ENCODE peak calls at places on chromosomes 6 and 20, in six cellular contexts. N is PC-9, W is tibial nerve, V is cardiac muscle cell, B is fibroblast of pulmonary artery, R is HFF-Myc. O is an unnamed sample.

GRCh38 chr6:103273048-103273447 is 1586.7 kb downstream of the HACE1 start:
- DNase-seq in N (no peak), W (no peak), V (no peak), B (peak), R (no peak), O (no peak)

GRCh38 chr20:37357481-37358365 is 11.8 kb downstream of the SRC start:
- DNase-seq in N (no peak), W (no peak), V (no peak), B (no peak), R (no peak), O (no peak)

GRCh38 chr6:89372506-89372901 is 20.0 kb upstream of the UBE2J1 start:
- DNase-seq in N (no peak), W (no peak), V (no peak), B (no peak), R (no peak), O (no peak)

GRCh38 chr6:113690255-113690956 is 166.7 kb upstream of the MARCKS start:
- DNase-seq in N (peak), W (no peak), V (peak), B (peak), R (no peak), O (no peak)

GRCh38 chr6:72819609-72820008 is 197.7 kb downstream of the KCNQ5 start:
- DNase-seq in N (peak), W (no peak), V (no peak), B (no peak), R (no peak), O (no peak)

GRCh38 chr20:36917943-36918342 is 33.6 kb downstream of the SAMHD1 start:
- DNase-seq in N (no peak), W (no peak), V (no peak), B (no peak), R (no peak), O (no peak)

GRCh38 chr6:35624341-35625070 is 64.2 kb downstream of the FKBP5 start:
- DNase-seq in N (no peak), W (no peak), V (no peak), B (peak), R (no peak), O (no peak)

GRCh38 chr20:53981752-53982437 is 88.5 kb downstream of the BCAS1 start:
- DNase-seq in N (no peak), W (no peak), V (no peak), B (no peak), R (no peak), O (no peak)

GRCh38 chr6:36444470-36444869 is 1.7 kb downstream of the KCTD20 start:
- DNase-seq in N (no peak), W (no peak), V (peak), B (peak), R (no peak), O (no peak)

GRCh38 chr20:61278296-61278695 is 26.2 kb downstream of the CDH4 start:
- DNase-seq in N (no peak), W (no peak), V (no peak), B (no peak), R (no peak), O (no peak)

GRCh38 chr6:18293192-18293904 is 29.0 kb upstream of the DEK start:
- DNase-seq in N (peak), W (no peak), V (peak), B (no peak), R (peak), O (no peak)

GRCh38 chr20:12289476-12289875 is 371.8 kb downstream of the BTBD3 start:
- DNase-seq in N (no peak), W (no peak), V (no peak), B (no peak), R (no peak), O (no peak)

GRCh38 chr20:36885355-36885754 is 9.4 kb downstream of the TLDC2 start:
- DNase-seq in N (no peak), W (no peak), V (no peak), B (no peak), R (no peak), O (no peak)

GRCh38 chr20:23503649-23504048 is 12.7 kb downstream of the CST8 start:
- DNase-seq in N (no peak), W (no peak), V (no peak), B (no peak), R (no peak), O (no peak)

GRCh38 chr20:32210206-32210605 is 2.5 kb downstream of the POFUT1 start:
- DNase-seq in N (no peak), W (no peak), V (no peak), B (no peak), R (no peak), O (no peak)

GRCh38 chr6:24536466-24536865 is 41.7 kb downstream of the ALDH5A1 start:
- DNase-seq in N (no peak), W (no peak), V (peak), B (no peak), R (no peak), O (no peak)

GRCh38 chr6:55943329-55943728 is 67.9 kb upstream of the BMP5 start:
- DNase-seq in N (no peak), W (no peak), V (peak), B (peak), R (no peak), O (no peak)

GRCh38 chr6:55937227-55937626 is 61.8 kb upstream of the BMP5 start:
- DNase-seq in N (no peak), W (no peak), V (peak), B (no peak), R (no peak), O (no peak)

GRCh38 chr6:55941713-55942112 is 66.3 kb upstream of the BMP5 start:
- DNase-seq in N (no peak), W (no peak), V (peak), B (peak), R (no peak), O (no peak)
- TF ChIP-seq CTCF in N (no peak), W (no peak), V (no peak), B (peak), R (no peak), O (no peak)

DNA sequence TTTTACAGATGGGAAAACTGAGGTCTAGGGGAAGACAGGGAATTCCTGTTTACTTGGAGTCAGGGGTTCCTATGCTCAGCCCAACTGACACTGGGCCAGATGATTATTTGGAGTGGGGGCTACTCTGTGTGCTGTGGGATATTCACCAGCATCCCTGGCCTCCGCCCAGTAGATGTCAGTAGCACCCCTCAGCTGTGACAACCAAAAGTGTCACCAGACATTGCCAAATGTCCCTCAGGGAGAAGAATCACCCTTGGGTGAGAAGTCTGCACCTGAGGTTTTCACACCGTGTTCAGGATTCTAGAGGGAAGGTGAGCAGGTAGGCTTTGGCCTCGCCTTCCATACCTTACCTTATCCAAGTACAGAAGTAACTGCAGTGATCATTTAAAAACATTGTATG is 27.6 kb downstream of the CDH26 start:
- DNase-seq in N (no peak), W (no peak), V (no peak), B (no peak), R (no peak), O (no peak)
- TF ChIP-seq CTCF in N (peak), W (no peak), V (no peak), B (no peak), R (peak), O (no peak)

GRCh38 chr20:5825136-5825719 is 75.0 kb downstream of the SHLD1 start:
- DNase-seq in N (no peak), W (no peak), V (no peak), B (no peak), R (no peak), O (no peak)
- TF ChIP-seq CTCF in N (no peak), W (no peak), V (no peak), B (no peak), R (no peak), O (no peak)

GRCh38 chr6:168070804-168071203 is 8.2 kb downstream of the FRMD1 start:
- DNase-seq in N (no peak), W (no peak), V (no peak), B (no peak), R (no peak), O (no peak)

GRCh38 chr6:168072266-168072665 is 6.7 kb downstream of the FRMD1 start:
- DNase-seq in N (no peak), W (no peak), V (no peak), B (no peak), R (no peak), O (no peak)

GRCh38 chr6:168072730-168073129 is 6.3 kb downstream of the FRMD1 start:
- DNase-seq in N (no peak), W (no peak), V (no peak), B (no peak), R (no peak), O (no peak)

GRCh38 chr6:168073937-168074730 is 4.9 kb downstream of the FRMD1 start:
- DNase-seq in N (no peak), W (no peak), V (no peak), B (no peak), R (no peak), O (no peak)

GRCh38 chr6:168071620-168072019 is 7.4 kb downstream of the FRMD1 start:
- DNase-seq in N (no peak), W (no peak), V (no peak), B (no peak), R (no peak), O (no peak)
- TF ChIP-seq CTCF in N (peak), W (no peak), V (no peak), B (no peak), R (no peak), O (no peak)